ENCODE peak calls at places on chromosome 18, in ten cellular contexts. R is right cardiac atrium; Q is CD8-positive, alpha-beta memory T cell; I is heart right ventricle; E is Peyer's patch; J is H9; X is cardiac muscle cell; V is PC-9; S is heart left ventricle; B is K562. A is an unnamed sample.

GRCh38 chr18:8895987-8896619 is 190.7 kb downstream of the MTCL1 start:
- DNase-seq in S (no peak), X (peak; percentile 57), V (no peak), R (no peak), Q (no peak), J (no peak), E (no peak), B (no peak), I (no peak), A (no peak)

GRCh38 chr18:67359868-67360838 is 156.4 kb downstream of the DSEL start:
- DNase-seq in B (peak; percentile 24), I (peak; percentile 38), R (peak; percentile 52), Q (no peak), S (peak; percentile 40), X (peak; percentile 93), J (no peak), E (no peak), V (peak; percentile 42), A (no peak)

GRCh38 chr18:10560457-10561045 is 34.7 kb downstream of the NAPG start:
- DNase-seq in V (peak; percentile 55), I (peak; percentile 76), X (peak; percentile 86), R (peak; percentile 76), E (no peak), B (peak; percentile 85), S (peak; percentile 57), J (peak; percentile 82), Q (peak; percentile 11), A (peak; percentile 88)

GRCh38 chr18:25279133-25279532 is 72.8 kb downstream of the ZNF521 start:
- DNase-seq in B (no peak), V (no peak), Q (no peak), I (no peak), R (no peak), J (no peak), E (no peak), X (peak; percentile 34), S (no peak), A (no peak)

GRCh38 chr18:39191931-39192330 is 1626.3 kb upstream of the CELF4 start:
- DNase-seq in Q (no peak), J (no peak), V (no peak), S (no peak), X (no peak), E (no peak), I (no peak), R (no peak), B (no peak), A (no peak)

GRCh38 chr18:49168281-49168680 is 217.5 kb upstream of the SMAD7 start:
- DNase-seq in X (no peak), S (no peak), E (no peak), R (no peak), J (no peak), I (no peak), B (no peak), V (no peak), Q (no peak), A (no peak)

GRCh38 chr18:74485860-74486849 is 10.0 kb upstream of the CNDP2 start:
- DNase-seq in R (peak; percentile 31), X (no peak), Q (no peak), E (no peak), V (no peak), B (no peak), I (no peak), J (no peak), S (no peak), A (no peak)

GRCh38 chr18:52531836-52532235 is 191.8 kb downstream of the DCC start:
- DNase-seq in Q (no peak), B (no peak), V (no peak), I (no peak), S (no peak), R (no peak), J (no peak), E (no peak), X (no peak), A (no peak)

DNA sequence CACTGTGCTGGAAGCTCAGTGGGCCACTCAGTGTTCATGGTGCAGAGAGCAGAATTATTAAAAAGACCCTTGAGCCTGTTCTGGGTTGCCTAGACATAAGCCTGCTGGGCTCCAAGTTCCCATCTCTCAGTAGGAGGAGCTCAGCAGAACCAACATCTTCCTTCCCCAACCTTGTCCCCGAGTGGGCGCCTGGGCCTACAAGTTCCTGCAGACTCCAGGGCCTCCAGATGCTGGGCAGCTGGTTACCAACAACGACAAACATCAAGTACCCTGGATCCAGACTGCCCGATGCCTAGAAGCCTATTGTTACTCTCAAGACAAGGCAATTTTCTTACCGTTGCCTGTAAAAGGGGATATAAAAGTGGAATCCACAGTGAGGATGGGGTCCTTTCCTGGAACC is 214.2 kb downstream of the HAUS1 start:
- DNase-seq in S (no peak), J (no peak), E (peak; percentile 23), B (no peak), V (no peak), Q (no peak), I (no peak), X (no peak), R (no peak), A (no peak)
- H3K27ac ChIP-seq in S (no peak overlapping the region), J (no peak overlapping the region), E (no peak overlapping the region), B (no peak overlapping the region), V (no peak overlapping the region), Q (no peak overlapping the region), I (no peak overlapping the region), X (no peak overlapping the region), R (no peak overlapping the region), A (no peak overlapping the region)

GRCh38 chr18:55353391-55353790 is 234.6 kb downstream of the TCF4 start:
- DNase-seq in V (no peak), S (no peak), I (no peak), R (no peak), B (no peak), E (no peak), X (no peak), Q (no peak), J (no peak), A (no peak)

GRCh38 chr18:55353806-55354205 is 234.2 kb downstream of the TCF4 start:
- DNase-seq in R (no peak), J (no peak), B (no peak), E (no peak), S (no peak), I (no peak), Q (no peak), V (no peak), X (no peak), A (no peak)

GRCh38 chr18:55356815-55357214 is 231.2 kb downstream of the TCF4 start:
- DNase-seq in S (no peak), E (no peak), R (no peak), Q (no peak), I (no peak), J (no peak), X (no peak), V (no peak), B (no peak), A (no peak)

GRCh38 chr18:55355220-55355619 is 232.8 kb downstream of the TCF4 start:
- DNase-seq in R (no peak), I (no peak), J (no peak), B (no peak), Q (no peak), V (no peak), S (no peak), X (no peak), E (no peak), A (no peak)

DNA sequence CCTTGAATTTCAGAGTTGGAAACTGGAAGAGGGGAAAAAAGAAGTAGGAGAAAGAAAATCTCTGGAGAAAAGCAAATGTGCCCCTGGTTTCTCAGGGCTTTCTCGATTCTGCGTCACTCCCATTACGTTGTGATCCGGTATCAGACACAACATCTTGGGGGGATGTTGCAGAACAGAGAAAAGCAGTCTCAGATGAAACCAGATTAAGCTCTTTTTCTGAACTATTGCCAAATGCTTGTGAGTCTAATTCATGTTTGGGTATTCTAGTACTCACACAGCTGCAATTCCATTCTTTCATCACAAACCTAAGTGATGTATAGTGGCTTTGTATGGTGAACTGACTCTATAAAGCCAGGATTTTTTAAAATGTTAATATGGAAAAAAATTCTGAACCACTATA is 233.2 kb downstream of the TCF4 start:
- DNase-seq in X (no peak), B (no peak), V (no peak), I (no peak), Q (no peak), R (no peak), E (no peak), S (no peak), J (no peak), A (no peak)
- H3K4me1 ChIP-seq in X (peaks cover under 1% of the 10 kb centered on the region), B (no peaks in the 10 kb centered on the region), V (no peaks in the 10 kb centered on the region), I (peaks cover 34% of the 10 kb centered on the region), Q (no peaks in the 10 kb centered on the region), R (peaks cover 2% of the 10 kb centered on the region), E (no peaks in the 10 kb centered on the region), S (peaks cover 35% of the 10 kb centered on the region), J (peaks cover 6% of the 10 kb centered on the region), A (no peaks in the 10 kb centered on the region)

GRCh38 chr18:12276736-12277554 is 22.8 kb downstream of the CIDEA start:
- DNase-seq in S (no peak), I (no peak), R (no peak), B (no peak), J (no peak), Q (no peak), X (no peak), V (no peak), E (no peak), A (no peak)

GRCh38 chr18:12278765-12279682 is 24.9 kb downstream of the CIDEA start:
- DNase-seq in Q (no peak), S (peak; percentile 95), X (peak; percentile 99), B (no peak), R (peak; percentile 92), J (peak; percentile 90), V (no peak), E (no peak), I (peak; percentile 92), A (peak; percentile 89)

GRCh38 chr18:12279781-12280531 is 25.8 kb downstream of the CIDEA start:
- DNase-seq in I (peak; percentile 46), V (no peak), E (no peak), Q (no peak), R (no peak), S (peak; percentile 76), B (no peak), J (no peak), X (no peak), A (no peak)

GRCh38 chr18:12274793-12275192 is 20.6 kb downstream of the CIDEA start:
- DNase-seq in S (no peak), R (no peak), I (no peak), X (no peak), J (no peak), E (no peak), V (no peak), Q (no peak), B (no peak), A (no peak)

GRCh38 chr18:12278153-12278764 is 24.1 kb downstream of the CIDEA start:
- DNase-seq in Q (no peak), V (no peak), J (peak; percentile 65), S (peak; percentile 45), B (no peak), R (no peak), I (no peak), X (peak; percentile 29), E (no peak), A (peak; percentile 53)
- H3K27ac ChIP-seq in Q (no peak overlapping the region), V (no peak overlapping the region), J (no peak overlapping the region), S (peak overlapping the region; percentile 97), B (no peak overlapping the region), R (peak overlapping the region; percentile 97), I (peak overlapping the region; percentile 99), X (peak overlapping the region; percentile 100), E (peak overlapping the region; percentile 64), A (peak overlapping the region; percentile 90)

DNA sequence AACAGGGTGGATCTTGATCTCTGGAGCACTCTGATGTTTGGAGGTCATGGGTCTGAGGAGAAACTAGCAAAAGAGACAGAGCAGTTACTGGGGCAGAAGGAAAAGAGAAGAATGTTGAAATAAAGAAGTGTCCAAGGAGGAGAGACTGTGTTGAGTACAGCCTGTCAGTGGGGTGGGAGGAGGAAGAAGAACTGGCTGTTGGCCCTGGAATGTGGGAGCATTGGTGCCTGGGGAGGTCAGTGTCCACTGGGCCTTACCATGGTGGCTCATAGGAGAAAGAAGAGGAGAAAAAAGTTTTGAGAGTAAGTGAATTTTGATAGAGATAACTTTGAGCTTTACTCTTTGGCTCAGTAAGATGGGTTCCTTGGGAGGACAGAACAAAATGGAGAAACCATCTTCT is 499.0 kb downstream of the TXNL1 start:
- DNase-seq in X (peak; percentile 24), Q (no peak), J (no peak), I (no peak), R (no peak), S (peak; percentile 30), E (no peak), V (no peak), B (no peak), A (no peak)
- H3K4me1 ChIP-seq in X (no peaks in the 10 kb centered on the region), Q (no peaks in the 10 kb centered on the region), J (no peaks in the 10 kb centered on the region), I (peaks cover 11% of the 10 kb centered on the region), R (peaks cover 6% of the 10 kb centered on the region), S (peaks cover 13% of the 10 kb centered on the region), E (no peaks in the 10 kb centered on the region), V (no peaks in the 10 kb centered on the region), B (no peaks in the 10 kb centered on the region), A (no peaks in the 10 kb centered on the region)

A was measured in thyroid gland.